ENCODE peak calls at places on chromosomes 1 and 21, in five cellular contexts. W is activated T-helper 9 cell treated with anti-CD3 and anti-CD28 coated beads, Interleukin-2, amount 50 U/mL, for 16 hours; V is fibroblast of the conjunctiva; G is T-cell; H is left lobe of liver. L is an unnamed sample.

GRCh38 chr1:19804786-19805390 is 5.2 kb upstream of the TMCO4 start:
- DNase-seq in W (no peak), H (no peak), V (no peak), G (no peak), L (no peak)

GRCh38 chr21:39610705-39611104 is 2.0 kb upstream of the B3GALT5 start:
- DNase-seq in G (no peak), H (no peak), W (no peak), V (no peak), L (no peak)

GRCh38 chr1:33152685-33153432 is 29.0 kb downstream of the TRIM62 start:
- DNase-seq in V (peak), H (no peak), W (no peak), G (no peak), L (peak)

GRCh38 chr1:161915051-161915503 is 108.6 kb downstream of the OLFML2B start:
- DNase-seq in G (no peak), H (no peak), W (no peak), V (no peak), L (no peak)

GRCh38 chr1:99119193-99119592 is 114.5 kb upstream of the PLPPR5 start:
- DNase-seq in V (no peak), H (no peak), G (no peak), W (no peak), L (peak)

GRCh38 chr1:215146252-215146975 is 63.9 kb downstream of the KCNK2 start:
- DNase-seq in G (no peak), H (peak), V (peak), W (no peak), L (peak)

GRCh38 chr1:7145947-7146346 is 360.7 kb downstream of the CAMTA1 start:
- DNase-seq in W (no peak), G (no peak), V (no peak), H (no peak), L (no peak)

GRCh38 chr1:100360790-100361232 is 8.5 kb downstream of the CDC14A start:
- DNase-seq in G (no peak), H (no peak), V (no peak), W (no peak), L (peak)

GRCh38 chr1:241424480-241424971 is 67.5 kb upstream of the RGS7 start:
- DNase-seq in H (no peak), V (no peak), W (no peak), G (no peak), L (no peak)

GRCh38 chr1:206606867-206607266 is 5.4 kb downstream of the EIF2D start:
- DNase-seq in G (no peak), W (no peak), H (no peak), V (no peak), L (peak)

GRCh38 chr21:43268804-43269186 is 100.0 kb downstream of the CRYAA start:
- DNase-seq in V (no peak), G (no peak), W (no peak), H (no peak), L (no peak)

GRCh38 chr1:43270421-43271095 is 775 bp downstream of the TMEM125 start:
- DNase-seq in G (no peak), H (peak), W (no peak), V (no peak), L (no peak)

GRCh38 chr21:42456457-42456856 is 39.6 kb downstream of the RSPH1 start:
- DNase-seq in H (no peak), V (no peak), W (peak), G (peak), L (no peak)

GRCh38 chr1:156767879-156768608 is 709 bp downstream of the PRCC start:
- DNase-seq in W (no peak), V (no peak), H (peak), G (no peak), L (peak)

GRCh38 chr1:164785841-164786534 is 227.0 kb downstream of the PBX1 start:
- DNase-seq in W (no peak), V (no peak), H (no peak), G (no peak), L (peak)

GRCh38 chr1:37919277-37919676 is 27.6 kb downstream of the INPP5B start:
- DNase-seq in G (peak), H (no peak), W (no peak), V (no peak), L (peak)

GRCh38 chr1:179529482-179529881 is 46.3 kb downstream of the NPHS2 start:
- DNase-seq in V (no peak), W (no peak), G (no peak), H (no peak), L (no peak)

GRCh38 chr1:16441312-16441641 is 753 bp downstream of the NECAP2 start:
- DNase-seq in W (no peak), G (no peak), H (no peak), V (no peak), L (peak)

GRCh38 chr1:156019946-156020292 is 832 bp downstream of the SSR2 start:
- DNase-seq in G (no peak), V (no peak), W (no peak), H (no peak), L (no peak)

GRCh38 chr1:172951728-172952365 is 98.9 kb downstream of the TNFSF18 start:
- DNase-seq in G (no peak), W (no peak), V (peak), H (no peak), L (peak)

GRCh38 chr1:229859026-229859425 is 208.0 kb upstream of the GALNT2 start:
- DNase-seq in W (no peak), G (no peak), V (no peak), H (no peak), L (no peak)

GRCh38 chr1:6090288-6090687 is 44.6 kb downstream of the KCNAB2 start:
- DNase-seq in V (no peak), G (no peak), W (no peak), H (no peak), L (no peak)

GRCh38 chr1:94734963-94735899 is 84.9 kb upstream of the SLC44A3 start:
- DNase-seq in G (no peak), W (no peak), H (no peak), V (peak), L (peak)

GRCh38 chr21:26099610-26100219 is 70.9 kb downstream of the APP start:
- DNase-seq in G (no peak), W (no peak), H (no peak), V (peak), L (peak)

GRCh38 chr1:77370161-77370560 is 88.3 kb downstream of the AK5 start:
- DNase-seq in H (no peak), W (no peak), V (no peak), G (no peak), L (no peak)

GRCh38 chr1:41673355-41673754 is 188.9 kb upstream of the EDN2 start:
- DNase-seq in G (peak), H (no peak), V (no peak), W (no peak), L (peak)

GRCh38 chr1:31453384-31454079 is 40.5 kb downstream of the SERINC2 start:
- DNase-seq in V (no peak), G (no peak), W (no peak), H (no peak), L (no peak)

GRCh38 chr1:42924249-42925131 is 34.2 kb downstream of the SLC2A1 start:
- DNase-seq in H (peak), W (peak), V (peak), G (peak), L (peak)

GRCh38 chr1:2150836-2151235 is 43.7 kb downstream of the FAAP20 start:
- DNase-seq in H (no peak), V (no peak), G (no peak), W (no peak), L (no peak)

GRCh38 chr1:157960773-157961172 is 32.7 kb upstream of the KIRREL1 start:
- DNase-seq in V (no peak), H (no peak), W (no peak), G (no peak), L (no peak)

GRCh38 chr1:26772687-26773086 is 15.1 kb upstream of the PIGV start:
- DNase-seq in V (peak), H (no peak), G (no peak), W (no peak), L (peak)

GRCh38 chr1:236144446-236145150 is 2.3 kb downstream of the GPR137B start:
- DNase-seq in W (no peak), H (no peak), V (no peak), G (no peak), L (no peak)

GRCh38 chr1:115400891-115401290 is 62.8 kb upstream of the NGF start:
- DNase-seq in H (no peak), V (no peak), G (no peak), W (no peak), L (no peak)